ENCODE peak calls at places on chromosomes 2 and 18, in seven cellular contexts. One of them, this sample, is unnamed.

GRCh38 chr2:99066075-99066557 is 75.4 kb upstream of the C2orf15 start:
- DNase-seq in left ventricle myocardium inferior: no peak
- DNase-seq in Peyer's patch: no peak
- DNase-seq in adrenal gland: no peak
- DNase-seq in right atrium auricular region: no peak
- DNase-seq in tibial artery: no peak
- DNase-seq in mucosa of descending colon: peak; percentile 41
- DNase-seq in this sample: no peak

GRCh38 chr2:218387369-218388194 is 5.5 kb downstream of the SLC11A1 start:
- DNase-seq in Peyer's patch: peak; percentile 73
- DNase-seq in right atrium auricular region: no peak
- DNase-seq in tibial artery: no peak
- DNase-seq in mucosa of descending colon: peak; percentile 84
- DNase-seq in left ventricle myocardium inferior: no peak
- DNase-seq in adrenal gland: no peak
- DNase-seq in this sample: no peak

GRCh38 chr2:191359186-191359585 is 114.0 kb downstream of the MYO1B start:
- DNase-seq in Peyer's patch: no peak
- DNase-seq in tibial artery: no peak
- DNase-seq in mucosa of descending colon: no peak
- DNase-seq in right atrium auricular region: no peak
- DNase-seq in left ventricle myocardium inferior: no peak
- DNase-seq in adrenal gland: no peak
- DNase-seq in this sample: no peak

GRCh38 chr2:237026981-237027711 is 58.5 kb upstream of the COPS8 start:
- DNase-seq in tibial artery: peak; percentile 87
- DNase-seq in mucosa of descending colon: peak; percentile 82
- DNase-seq in adrenal gland: peak; percentile 68
- DNase-seq in right atrium auricular region: peak; percentile 89
- DNase-seq in left ventricle myocardium inferior: peak; percentile 74
- DNase-seq in Peyer's patch: peak; percentile 90
- DNase-seq in this sample: no peak

GRCh38 chr2:107008843-107009242 is 122.9 kb upstream of the ST6GAL2 start:
- DNase-seq in right atrium auricular region: no peak
- DNase-seq in Peyer's patch: no peak
- DNase-seq in mucosa of descending colon: no peak
- DNase-seq in adrenal gland: no peak
- DNase-seq in tibial artery: no peak
- DNase-seq in left ventricle myocardium inferior: no peak
- DNase-seq in this sample: no peak

GRCh38 chr2:235494716-235495372 is 1.0 kb downstream of the AGAP1 start:
- DNase-seq in adrenal gland: peak; percentile 61
- DNase-seq in Peyer's patch: no peak
- DNase-seq in left ventricle myocardium inferior: no peak
- DNase-seq in tibial artery: peak; percentile 77
- DNase-seq in right atrium auricular region: no peak
- DNase-seq in mucosa of descending colon: no peak
- DNase-seq in this sample: no peak

GRCh38 chr2:3223080-3223923 is 154.3 kb downstream of the EIPR1 start:
- DNase-seq in adrenal gland: no peak
- DNase-seq in tibial artery: no peak
- DNase-seq in left ventricle myocardium inferior: no peak
- DNase-seq in Peyer's patch: peak; percentile 53
- DNase-seq in mucosa of descending colon: peak; percentile 11
- DNase-seq in right atrium auricular region: no peak
- DNase-seq in this sample: no peak

GRCh38 chr2:98730851-98731708 is at the start of gene MGAT4A:
- DNase-seq in adrenal gland: peak; percentile 81
- DNase-seq in Peyer's patch: peak; percentile 93
- DNase-seq in right atrium auricular region: peak; percentile 73
- DNase-seq in tibial artery: peak; percentile 85
- DNase-seq in left ventricle myocardium inferior: peak; percentile 86
- DNase-seq in mucosa of descending colon: peak; percentile 83
- DNase-seq in this sample: no peak

GRCh38 chr2:233501198-233502076 is 65.1 kb downstream of the USP40 start:
- DNase-seq in adrenal gland: no peak
- DNase-seq in right atrium auricular region: no peak
- DNase-seq in tibial artery: no peak
- DNase-seq in left ventricle myocardium inferior: no peak
- DNase-seq in mucosa of descending colon: no peak
- DNase-seq in Peyer's patch: no peak
- DNase-seq in this sample: no peak

GRCh38 chr2:186590538-186591441 is 934 bp downstream of the ITGAV start:
- DNase-seq in left ventricle myocardium inferior: no peak
- DNase-seq in tibial artery: no peak
- DNase-seq in adrenal gland: peak; percentile 32
- DNase-seq in mucosa of descending colon: peak; percentile 56
- DNase-seq in Peyer's patch: no peak
- DNase-seq in right atrium auricular region: no peak
- DNase-seq in this sample: no peak

GRCh38 chr2:208040199-208041171 is 15.2 kb upstream of the PLEKHM3 start:
- DNase-seq in mucosa of descending colon: peak; percentile 83
- DNase-seq in adrenal gland: peak; percentile 80
- DNase-seq in tibial artery: peak; percentile 72
- DNase-seq in right atrium auricular region: peak; percentile 72
- DNase-seq in left ventricle myocardium inferior: peak; percentile 61
- DNase-seq in Peyer's patch: peak; percentile 85
- DNase-seq in this sample: no peak

GRCh38 chr2:1676913-1677832 is 67.1 kb downstream of the PXDN start:
- DNase-seq in mucosa of descending colon: no peak
- DNase-seq in Peyer's patch: no peak
- DNase-seq in adrenal gland: no peak
- DNase-seq in tibial artery: no peak
- DNase-seq in left ventricle myocardium inferior: no peak
- DNase-seq in right atrium auricular region: peak; percentile 47
- DNase-seq in this sample: no peak

GRCh38 chr2:67041051-67041450 is 356.1 kb upstream of the ETAA1 start:
- DNase-seq in adrenal gland: no peak
- DNase-seq in right atrium auricular region: no peak
- DNase-seq in Peyer's patch: no peak
- DNase-seq in tibial artery: no peak
- DNase-seq in left ventricle myocardium inferior: no peak
- DNase-seq in mucosa of descending colon: no peak
- DNase-seq in this sample: no peak

GRCh38 chr18:32049393-32050161 is 31.0 kb downstream of the RNF125 start:
- DNase-seq in left ventricle myocardium inferior: peak; percentile 53
- DNase-seq in adrenal gland: peak; percentile 23
- DNase-seq in right atrium auricular region: no peak
- DNase-seq in tibial artery: peak; percentile 68
- DNase-seq in mucosa of descending colon: peak; percentile 52
- DNase-seq in Peyer's patch: peak; percentile 82
- DNase-seq in this sample: no peak

GRCh38 chr2:227134591-227134990 is 29.4 kb downstream of the COL4A4 start:
- DNase-seq in right atrium auricular region: no peak
- DNase-seq in tibial artery: no peak
- DNase-seq in Peyer's patch: no peak
- DNase-seq in mucosa of descending colon: no peak
- DNase-seq in adrenal gland: no peak
- DNase-seq in left ventricle myocardium inferior: no peak
- DNase-seq in this sample: no peak

GRCh38 chr2:73092146-73092783 is 20.5 kb downstream of the RAB11FIP5 start:
- DNase-seq in right atrium auricular region: no peak
- DNase-seq in adrenal gland: no peak
- DNase-seq in Peyer's patch: no peak
- DNase-seq in left ventricle myocardium inferior: no peak
- DNase-seq in mucosa of descending colon: no peak
- DNase-seq in tibial artery: no peak
- DNase-seq in this sample: no peak

GRCh38 chr2:177419274-177419673 is 26.7 kb downstream of the AGPS start:
- DNase-seq in right atrium auricular region: no peak
- DNase-seq in left ventricle myocardium inferior: no peak
- DNase-seq in adrenal gland: no peak
- DNase-seq in tibial artery: no peak
- DNase-seq in mucosa of descending colon: no peak
- DNase-seq in Peyer's patch: no peak
- DNase-seq in this sample: no peak

GRCh38 chr2:225600865-225601264 is 201.4 kb downstream of the NYAP2 start:
- DNase-seq in adrenal gland: no peak
- DNase-seq in tibial artery: no peak
- DNase-seq in Peyer's patch: no peak
- DNase-seq in right atrium auricular region: no peak
- DNase-seq in mucosa of descending colon: no peak
- DNase-seq in left ventricle myocardium inferior: no peak
- DNase-seq in this sample: no peak

GRCh38 chr2:136932700-136933099 is 167.4 kb downstream of the THSD7B start:
- DNase-seq in mucosa of descending colon: peak; percentile 4
- DNase-seq in left ventricle myocardium inferior: no peak
- DNase-seq in Peyer's patch: no peak
- DNase-seq in adrenal gland: no peak
- DNase-seq in tibial artery: no peak
- DNase-seq in right atrium auricular region: no peak
- DNase-seq in this sample: no peak

GRCh38 chr2:227848146-227848545 is 23.3 kb upstream of the DAW1 start:
- DNase-seq in Peyer's patch: no peak
- DNase-seq in mucosa of descending colon: no peak
- DNase-seq in adrenal gland: no peak
- DNase-seq in left ventricle myocardium inferior: no peak
- DNase-seq in right atrium auricular region: no peak
- DNase-seq in tibial artery: no peak
- DNase-seq in this sample: no peak

GRCh38 chr2:199462167-199462976 is 4.6 kb upstream of the SATB2 start:
- DNase-seq in left ventricle myocardium inferior: no peak
- DNase-seq in mucosa of descending colon: peak; percentile 9
- DNase-seq in adrenal gland: no peak
- DNase-seq in Peyer's patch: no peak
- DNase-seq in tibial artery: no peak
- DNase-seq in right atrium auricular region: no peak
- DNase-seq in this sample: no peak

GRCh38 chr2:72013726-72014125 is 133.9 kb downstream of the CYP26B1 start:
- DNase-seq in mucosa of descending colon: no peak
- DNase-seq in adrenal gland: no peak
- DNase-seq in left ventricle myocardium inferior: no peak
- DNase-seq in Peyer's patch: peak; percentile 15
- DNase-seq in right atrium auricular region: peak; percentile 26
- DNase-seq in tibial artery: no peak
- DNase-seq in this sample: no peak

GRCh38 chr2:149183187-149183586 is 144.7 kb downstream of the LYPD6B start:
- DNase-seq in adrenal gland: no peak
- DNase-seq in mucosa of descending colon: no peak
- DNase-seq in right atrium auricular region: no peak
- DNase-seq in Peyer's patch: no peak
- DNase-seq in tibial artery: no peak
- DNase-seq in left ventricle myocardium inferior: no peak
- DNase-seq in this sample: no peak

GRCh38 chr2:37589298-37589697 is 82.1 kb downstream of the CDC42EP3 start:
- DNase-seq in mucosa of descending colon: no peak
- DNase-seq in Peyer's patch: no peak
- DNase-seq in tibial artery: no peak
- DNase-seq in left ventricle myocardium inferior: no peak
- DNase-seq in right atrium auricular region: no peak
- DNase-seq in adrenal gland: no peak
- DNase-seq in this sample: no peak

GRCh38 chr18:60413944-60414547 is 41.5 kb upstream of the MC4R start:
- DNase-seq in tibial artery: no peak
- DNase-seq in adrenal gland: no peak
- DNase-seq in right atrium auricular region: no peak
- DNase-seq in mucosa of descending colon: peak; percentile 34
- DNase-seq in Peyer's patch: no peak
- DNase-seq in left ventricle myocardium inferior: no peak
- DNase-seq in this sample: no peak

GRCh38 chr2:195489101-195489500 is 167.9 kb upstream of the SLC39A10 start:
- DNase-seq in Peyer's patch: no peak
- DNase-seq in right atrium auricular region: no peak
- DNase-seq in tibial artery: no peak
- DNase-seq in adrenal gland: no peak
- DNase-seq in left ventricle myocardium inferior: no peak
- DNase-seq in mucosa of descending colon: no peak
- DNase-seq in this sample: no peak

GRCh38 chr2:195490304-195490703 is 166.7 kb upstream of the SLC39A10 start:
- DNase-seq in right atrium auricular region: no peak
- DNase-seq in adrenal gland: no peak
- DNase-seq in tibial artery: no peak
- DNase-seq in mucosa of descending colon: no peak
- DNase-seq in Peyer's patch: no peak
- DNase-seq in left ventricle myocardium inferior: no peak
- DNase-seq in this sample: no peak

GRCh38 chr2:195486520-195486919 is 170.5 kb upstream of the SLC39A10 start:
- DNase-seq in Peyer's patch: no peak
- DNase-seq in left ventricle myocardium inferior: no peak
- DNase-seq in right atrium auricular region: no peak
- DNase-seq in tibial artery: no peak
- DNase-seq in adrenal gland: no peak
- DNase-seq in mucosa of descending colon: no peak
- DNase-seq in this sample: no peak

GRCh38 chr2:195486987-195487644 is 169.9 kb upstream of the SLC39A10 start:
- DNase-seq in mucosa of descending colon: peak; percentile 8
- DNase-seq in adrenal gland: peak; percentile 19
- DNase-seq in tibial artery: no peak
- DNase-seq in right atrium auricular region: no peak
- DNase-seq in Peyer's patch: no peak
- DNase-seq in left ventricle myocardium inferior: no peak
- DNase-seq in this sample: no peak

GRCh38 chr2:195488567-195488966 is 168.5 kb upstream of the SLC39A10 start:
- DNase-seq in adrenal gland: no peak
- DNase-seq in Peyer's patch: no peak
- DNase-seq in mucosa of descending colon: no peak
- DNase-seq in left ventricle myocardium inferior: no peak
- DNase-seq in right atrium auricular region: no peak
- DNase-seq in tibial artery: no peak
- DNase-seq in this sample: no peak
- TF ChIP-seq CTCF in adrenal gland: no peak
- TF ChIP-seq CTCF in Peyer's patch: no peak
- TF ChIP-seq CTCF in mucosa of descending colon: no peak
- TF ChIP-seq CTCF in left ventricle myocardium inferior: no peak
- TF ChIP-seq CTCF in right atrium auricular region: no peak
- TF ChIP-seq CTCF in tibial artery: no peak
- TF ChIP-seq CTCF in this sample: no peak

GRCh38 chr2:151640087-151640486 is 94.2 kb downstream of the NEB start:
- DNase-seq in mucosa of descending colon: no peak
- DNase-seq in right atrium auricular region: no peak
- DNase-seq in tibial artery: no peak
- DNase-seq in Peyer's patch: no peak
- DNase-seq in adrenal gland: no peak
- DNase-seq in left ventricle myocardium inferior: no peak
- DNase-seq in this sample: no peak
- H3K4me3 ChIP-seq in mucosa of descending colon: no peak overlapping the region
- H3K4me3 ChIP-seq in right atrium auricular region: no peak overlapping the region
- H3K4me3 ChIP-seq in tibial artery: no peak overlapping the region
- H3K4me3 ChIP-seq in Peyer's patch: no peak overlapping the region
- H3K4me3 ChIP-seq in adrenal gland: no peak overlapping the region
- H3K4me3 ChIP-seq in left ventricle myocardium inferior: no peak overlapping the region
- H3K4me3 ChIP-seq in this sample: no peak overlapping the region

DNA sequence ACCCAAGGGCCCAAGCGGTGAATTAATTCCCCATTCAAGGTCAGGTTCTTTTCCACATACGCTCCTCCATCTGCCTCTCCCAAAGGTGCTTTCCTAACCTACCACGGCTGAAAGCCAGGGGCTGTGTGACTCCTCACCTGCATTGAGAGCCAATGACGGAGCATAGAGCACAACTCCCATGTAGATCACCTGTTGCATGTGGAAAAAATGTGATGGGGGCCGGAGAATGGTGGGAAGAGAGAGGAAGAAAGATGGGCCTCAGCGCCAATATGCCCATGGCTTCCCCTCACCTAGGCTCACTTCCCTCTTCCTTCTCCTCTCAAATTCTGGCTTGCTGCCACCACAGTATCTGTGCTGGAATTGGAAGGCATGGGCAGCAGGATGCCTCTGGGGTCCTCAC is 5.5 kb upstream of the ATRAID start:
- DNase-seq in mucosa of descending colon: no peak
- DNase-seq in Peyer's patch: no peak
- DNase-seq in left ventricle myocardium inferior: no peak
- DNase-seq in tibial artery: peak; percentile 21
- DNase-seq in right atrium auricular region: no peak
- DNase-seq in adrenal gland: no peak
- DNase-seq in this sample: no peak
- H3K36me3 ChIP-seq in mucosa of descending colon: no peaks in the 10 kb centered on the region
- H3K36me3 ChIP-seq in Peyer's patch: no peaks in the 10 kb centered on the region
- H3K36me3 ChIP-seq in left ventricle myocardium inferior: peaks cover 84% of the 10 kb centered on the region
- H3K36me3 ChIP-seq in tibial artery: peaks cover 47% of the 10 kb centered on the region
- H3K36me3 ChIP-seq in right atrium auricular region: peaks cover 44% of the 10 kb centered on the region
- H3K36me3 ChIP-seq in adrenal gland: peaks cover 47% of the 10 kb centered on the region
- H3K36me3 ChIP-seq in this sample: peaks cover 17% of the 10 kb centered on the region

GRCh38 chr2:118945921-118946320 is 3.9 kb downstream of the MARCO start:
- DNase-seq in right atrium auricular region: no peak
- DNase-seq in Peyer's patch: no peak
- DNase-seq in tibial artery: no peak
- DNase-seq in left ventricle myocardium inferior: no peak
- DNase-seq in mucosa of descending colon: no peak
- DNase-seq in adrenal gland: no peak
- DNase-seq in this sample: no peak
- TF ChIP-seq CTCF in right atrium auricular region: no peak
- TF ChIP-seq CTCF in Peyer's patch: no peak
- TF ChIP-seq CTCF in tibial artery: no peak
- TF ChIP-seq CTCF in left ventricle myocardium inferior: no peak
- TF ChIP-seq CTCF in mucosa of descending colon: no peak
- TF ChIP-seq CTCF in adrenal gland: no peak
- TF ChIP-seq CTCF in this sample: no peak

This sample was measured in BJ.